ENCODE peak calls at places on chromosomes 2 and 18, in four cellular contexts. One of them, this sample, is unnamed.
A peak's percentile ranks its signal among the peaks of the same experiment; 100 is the strongest.

GRCh38 chr2:69309336-69310048 is 77.5 kb downstream of the GFPT1 start:
- DNase-seq in breast epithelium: no peak
- DNase-seq in uterus: peak; percentile 72
- DNase-seq in suprapubic skin: no peak
- DNase-seq in this sample: no peak

GRCh38 chr2:190678444-190679162 is 29.7 kb downstream of the NAB1 start:
- DNase-seq in uterus: no peak
- DNase-seq in breast epithelium: no peak
- DNase-seq in suprapubic skin: no peak
- DNase-seq in this sample: no peak

GRCh38 chr2:6352906-6353515 is 512.7 kb downstream of the CMPK2 start:
- DNase-seq in uterus: no peak
- DNase-seq in suprapubic skin: no peak
- DNase-seq in breast epithelium: no peak
- DNase-seq in this sample: no peak

GRCh38 chr18:68803371-68803770 is 5.5 kb downstream of the CCDC102B start:
- DNase-seq in suprapubic skin: peak; percentile 80
- DNase-seq in breast epithelium: no peak
- DNase-seq in uterus: peak; percentile 49
- DNase-seq in this sample: no peak

GRCh38 chr2:64115808-64116598 is 28.2 kb downstream of the PELI1 start:
- DNase-seq in breast epithelium: no peak
- DNase-seq in suprapubic skin: no peak
- DNase-seq in uterus: no peak
- DNase-seq in this sample: no peak

GRCh38 chr2:210623506-210623905 is 67.1 kb downstream of the CPS1 start:
- DNase-seq in breast epithelium: no peak
- DNase-seq in uterus: no peak
- DNase-seq in suprapubic skin: no peak
- DNase-seq in this sample: no peak

GRCh38 chr2:164913640-164914346 is 41.5 kb downstream of the SLC38A11 start:
- DNase-seq in uterus: no peak
- DNase-seq in breast epithelium: no peak
- DNase-seq in suprapubic skin: no peak
- DNase-seq in this sample: no peak

GRCh38 chr2:63497561-63497960 is 90.7 kb downstream of the WDPCP start:
- DNase-seq in breast epithelium: no peak
- DNase-seq in uterus: no peak
- DNase-seq in suprapubic skin: no peak
- DNase-seq in this sample: no peak

GRCh38 chr2:146874260-146874658 is 970.6 kb upstream of the ACVR2A start:
- DNase-seq in suprapubic skin: no peak
- DNase-seq in breast epithelium: no peak
- DNase-seq in uterus: peak; percentile 13
- DNase-seq in this sample: no peak

GRCh38 chr2:28695245-28695647 is 56.4 kb upstream of the PPP1CB start:
- DNase-seq in uterus: peak; percentile 76
- DNase-seq in suprapubic skin: no peak
- DNase-seq in breast epithelium: no peak
- DNase-seq in this sample: no peak

GRCh38 chr2:182545420-182546167 is 118.8 kb upstream of the PDE1A start:
- DNase-seq in breast epithelium: no peak
- DNase-seq in suprapubic skin: no peak
- DNase-seq in uterus: no peak
- DNase-seq in this sample: no peak

GRCh38 chr2:17171446-17172049 is 346.7 kb downstream of the RAD51AP2 start:
- DNase-seq in suprapubic skin: no peak
- DNase-seq in breast epithelium: no peak
- DNase-seq in uterus: no peak
- DNase-seq in this sample: no peak

GRCh38 chr2:47014564-47015051 is 99.0 kb upstream of the MCFD2 start:
- DNase-seq in breast epithelium: no peak
- DNase-seq in suprapubic skin: no peak
- DNase-seq in uterus: no peak
- DNase-seq in this sample: peak; percentile 81

GRCh38 chr2:128787616-128788015 is 468.9 kb upstream of the HS6ST1 start:
- DNase-seq in suprapubic skin: no peak
- DNase-seq in breast epithelium: no peak
- DNase-seq in uterus: no peak
- DNase-seq in this sample: peak; percentile 45

GRCh38 chr2:79622508-79622907 is 109.7 kb downstream of the CTNNA2 start:
- DNase-seq in breast epithelium: no peak
- DNase-seq in suprapubic skin: no peak
- DNase-seq in uterus: no peak
- DNase-seq in this sample: no peak

GRCh38 chr2:223230352-223230751 is 178.4 kb downstream of the KCNE4 start:
- DNase-seq in suprapubic skin: no peak
- DNase-seq in uterus: no peak
- DNase-seq in breast epithelium: no peak
- DNase-seq in this sample: no peak

GRCh38 chr2:230900336-230900995 is 24.6 kb downstream of the GPR55 start:
- DNase-seq in suprapubic skin: peak; percentile 58
- DNase-seq in uterus: peak; percentile 6
- DNase-seq in breast epithelium: peak; percentile 22
- DNase-seq in this sample: peak; percentile 47

GRCh38 chr2:80351229-80351628 is 46.7 kb upstream of the LRRTM1 start:
- DNase-seq in uterus: no peak
- DNase-seq in breast epithelium: no peak
- DNase-seq in suprapubic skin: no peak
- DNase-seq in this sample: no peak

DNA sequence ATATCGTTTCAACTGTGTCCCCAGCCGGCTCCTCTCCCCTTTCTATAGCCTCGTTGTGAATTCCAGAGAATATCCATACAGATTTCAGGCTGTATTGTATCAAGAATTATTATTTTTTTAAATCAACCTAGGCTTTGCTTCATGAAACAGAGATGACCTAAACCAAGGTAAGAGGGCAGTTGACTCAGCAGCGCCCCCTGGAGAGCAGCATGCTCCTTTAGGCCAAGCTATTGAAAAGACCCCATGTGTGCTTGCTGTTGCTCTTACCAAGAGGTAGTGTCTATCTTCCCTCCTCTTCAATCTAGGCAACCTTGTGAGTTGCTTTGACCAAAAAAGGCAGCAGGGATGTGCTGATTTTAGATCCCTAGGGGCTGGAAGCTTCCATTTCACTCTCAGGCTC is 426.7 kb upstream of the SMIM21 start:
- DNase-seq in uterus: no peak
- DNase-seq in suprapubic skin: no peak
- DNase-seq in breast epithelium: no peak
- DNase-seq in this sample: no peak
- TF ChIP-seq CTCF in uterus: no peak
- TF ChIP-seq CTCF in suprapubic skin: no peak
- TF ChIP-seq CTCF in breast epithelium: no peak
- TF ChIP-seq CTCF in this sample: no peak

DNA sequence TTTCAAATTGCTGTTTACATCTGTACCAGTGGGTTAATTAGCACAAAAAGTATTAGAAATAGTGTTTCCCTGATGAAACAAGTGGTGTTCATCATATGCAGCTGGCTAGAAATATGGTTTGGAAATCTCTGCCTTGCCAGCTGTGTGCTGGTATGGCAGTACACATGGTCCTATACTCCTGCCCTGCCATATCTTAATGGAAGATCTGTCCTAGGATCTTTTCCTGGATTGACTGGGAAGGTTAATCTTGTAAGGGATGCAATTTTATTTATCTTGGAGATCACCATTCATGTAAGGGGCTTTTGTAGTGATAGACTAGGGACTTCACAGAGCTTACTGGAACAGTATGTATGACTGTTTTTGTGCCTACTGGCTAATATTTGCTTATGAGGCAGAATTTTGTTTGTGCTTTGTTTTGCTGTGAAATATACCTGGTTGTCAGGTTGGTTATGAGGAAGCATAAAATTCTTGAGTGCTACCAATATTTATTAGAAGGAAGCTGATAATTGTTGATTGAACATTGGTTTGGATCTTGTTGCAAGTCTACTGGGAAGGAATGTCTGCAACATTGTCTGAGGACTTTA is 73.5 kb downstream of the GULP1 start:
- DNase-seq in uterus: no peak
- DNase-seq in suprapubic skin: no peak
- DNase-seq in breast epithelium: no peak
- DNase-seq in this sample: no peak
- H3K4me3 ChIP-seq in uterus: no peak overlapping the region
- H3K4me3 ChIP-seq in suprapubic skin: no peak overlapping the region
- H3K4me3 ChIP-seq in breast epithelium: no peak overlapping the region
- H3K4me3 ChIP-seq in this sample: no peak overlapping the region

DNA sequence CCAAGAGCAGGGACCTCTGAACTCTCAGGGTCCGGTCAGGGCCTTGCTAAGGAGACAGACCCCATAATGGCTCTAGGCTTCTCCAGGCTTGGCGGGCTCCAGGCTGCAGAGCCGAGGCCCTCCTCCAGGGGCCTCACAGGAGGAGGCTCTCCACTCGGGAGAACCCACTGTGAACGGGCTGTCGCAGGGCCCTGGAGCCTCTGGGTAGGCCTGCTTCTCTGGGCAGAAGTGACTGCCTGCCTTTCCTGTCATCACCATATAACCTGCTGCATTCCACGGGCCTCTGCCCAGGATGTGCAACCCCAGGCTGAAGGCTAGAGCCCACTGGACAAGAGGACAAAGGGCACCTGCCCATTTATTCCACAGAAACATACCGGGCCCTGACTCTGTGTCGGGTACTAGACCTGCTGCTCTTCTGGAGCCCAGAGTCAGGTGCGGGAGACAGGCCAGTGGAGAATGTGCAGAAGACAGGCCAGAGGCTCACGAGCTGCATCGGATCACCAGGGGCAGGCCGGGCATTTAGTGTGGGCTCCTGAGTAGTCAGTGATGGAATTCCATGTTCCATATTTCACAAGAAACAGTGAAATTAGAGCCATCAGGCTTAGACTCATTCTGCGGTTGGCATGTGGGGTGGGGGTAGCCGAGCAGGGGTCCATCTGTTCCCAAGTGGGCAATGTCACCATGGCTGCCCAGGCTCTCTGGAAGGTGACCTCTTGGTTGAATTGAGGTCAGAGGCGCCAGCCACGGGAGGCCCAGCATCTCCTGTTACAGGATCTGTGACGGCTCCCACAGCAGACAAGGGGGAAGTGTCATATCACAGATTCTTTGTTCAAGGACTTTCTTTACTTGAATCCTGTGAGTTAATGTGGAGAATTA is 220.8 kb downstream of the SH3RF3 start:
- DNase-seq in uterus: no peak
- DNase-seq in breast epithelium: no peak
- DNase-seq in suprapubic skin: no peak
- DNase-seq in this sample: peak; percentile 64
- TF ChIP-seq CTCF in uterus: no peak
- TF ChIP-seq CTCF in breast epithelium: no peak
- TF ChIP-seq CTCF in suprapubic skin: no peak
- TF ChIP-seq CTCF in this sample: no peak

DNA sequence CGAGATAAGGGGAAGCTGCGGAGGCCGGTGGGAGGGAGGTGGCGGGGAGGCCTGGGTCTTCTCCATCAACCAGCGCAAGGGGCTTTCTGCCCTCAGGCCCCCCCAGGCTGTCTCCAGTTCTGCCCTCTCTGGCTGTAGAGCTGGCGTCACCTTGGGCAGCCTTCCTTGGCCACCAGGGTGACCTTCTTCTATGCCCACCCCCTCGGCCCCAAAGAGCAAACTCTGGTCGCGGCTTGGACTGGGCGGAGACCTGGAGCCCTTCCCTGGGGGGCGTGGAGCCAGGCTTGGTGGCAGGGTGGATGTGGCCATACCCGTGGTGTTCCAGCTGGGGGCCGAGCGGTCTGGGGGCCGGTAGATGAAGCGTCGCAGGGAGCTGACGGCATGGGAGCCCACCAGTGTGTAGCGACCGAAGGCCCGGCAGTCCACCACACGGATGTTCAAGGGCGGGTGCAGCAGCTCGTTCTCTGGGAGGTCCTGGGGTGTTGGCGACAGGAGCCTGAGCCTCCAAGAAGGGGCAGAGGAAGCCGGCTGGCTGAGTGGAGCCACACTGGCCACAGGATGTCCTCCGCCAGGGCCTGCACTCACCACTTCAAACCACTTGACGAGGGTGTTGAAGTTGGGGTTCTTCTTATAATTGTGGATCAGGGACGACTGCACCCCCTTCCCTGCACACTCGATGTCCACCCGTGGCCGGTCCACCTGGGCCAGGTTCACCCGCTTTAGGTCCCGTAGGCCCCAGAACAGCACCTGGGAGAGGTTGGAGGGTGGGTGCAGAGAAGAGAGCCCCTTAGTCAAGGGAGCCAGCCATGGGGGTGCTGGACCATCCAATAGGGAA is 4.9 kb downstream of the OTOF start:
- DNase-seq in uterus: no peak
- DNase-seq in breast epithelium: no peak
- DNase-seq in suprapubic skin: no peak
- DNase-seq in this sample: no peak
- H3K4me3 ChIP-seq in uterus: no peak overlapping the region
- H3K4me3 ChIP-seq in breast epithelium: no peak overlapping the region
- H3K4me3 ChIP-seq in suprapubic skin: no peak overlapping the region
- H3K4me3 ChIP-seq in this sample: no peak overlapping the region

DNA sequence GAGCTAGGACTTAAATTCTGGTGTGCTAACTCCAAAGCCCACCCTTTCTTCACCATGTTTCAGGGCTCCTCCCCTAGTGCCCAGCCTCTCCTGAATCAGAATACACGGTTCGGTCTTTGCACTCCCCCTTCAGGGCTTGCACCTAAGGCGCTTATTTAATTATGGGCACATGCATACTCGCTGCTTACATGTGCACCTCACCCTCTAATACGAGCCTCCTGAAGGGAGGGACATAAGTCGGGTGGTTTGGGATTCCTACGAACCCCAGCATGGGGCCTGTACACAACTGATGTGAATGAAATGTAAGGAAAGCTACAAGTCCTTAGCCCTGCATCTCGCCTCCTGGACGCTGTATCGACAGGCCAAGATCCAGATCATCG is 435 bp downstream of the IFT172 start:
- DNase-seq in uterus: no peak
- DNase-seq in suprapubic skin: no peak
- DNase-seq in breast epithelium: no peak
- DNase-seq in this sample: no peak
- TF ChIP-seq CTCF in uterus: no peak
- TF ChIP-seq CTCF in suprapubic skin: no peak
- TF ChIP-seq CTCF in breast epithelium: no peak
- TF ChIP-seq CTCF in this sample: no peak

GRCh38 chr18:62486290-62486964 is 36.4 kb upstream of the ZCCHC2 start:
- DNase-seq in breast epithelium: no peak
- DNase-seq in uterus: no peak
- DNase-seq in suprapubic skin: no peak
- DNase-seq in this sample: no peak
- H3K4me3 ChIP-seq in breast epithelium: no peak overlapping the region
- H3K4me3 ChIP-seq in uterus: no peak overlapping the region
- H3K4me3 ChIP-seq in suprapubic skin: no peak overlapping the region
- H3K4me3 ChIP-seq in this sample: no peak overlapping the region

GRCh38 chr2:73268831-73269685 is 15.2 kb downstream of the FBXO41 start:
- DNase-seq in uterus: no peak
- DNase-seq in suprapubic skin: no peak
- DNase-seq in breast epithelium: peak; percentile 61
- DNase-seq in this sample: no peak
- TF ChIP-seq CTCF in uterus: no peak
- TF ChIP-seq CTCF in suprapubic skin: no peak
- TF ChIP-seq CTCF in breast epithelium: no peak
- TF ChIP-seq CTCF in this sample: no peak